ENCODE peak calls at places on chromosomes 3 and 15, in six cellular contexts. I is GM12878, K is HepG2, D is H1, N is GM12891, V is K562. F is an unnamed sample.

GRCh38 chr3:64300790-64301423 is 75.6 kb upstream of the PRICKLE2 start:
- DNase-seq in I (no peak), K (no peak), D (no peak), N (no peak), V (no peak), F (no peak)

GRCh38 chr15:70974004-70974832 is 81.6 kb downstream of the LRRC49 start:
- DNase-seq in I (no peak), K (peak), D (peak), N (no peak), V (peak), F (no peak)

GRCh38 chr3:115227461-115227860 is 80.4 kb upstream of the ZBTB20 start:
- DNase-seq in I (no peak), K (no peak), D (no peak), N (no peak), V (no peak), F (no peak)

GRCh38 chr3:196159952-196160804 is 51.0 kb downstream of the ZDHHC19 start:
- DNase-seq in I (peak), K (no peak), D (peak), N (peak), V (peak), F (peak)

GRCh38 chr15:40040770-40041169 is 1.8 kb upstream of the SRP14 start:
- DNase-seq in I (no peak), K (peak), D (no peak), N (no peak), V (no peak), F (no peak)

GRCh38 chr15:99343836-99344551 is 92.7 kb downstream of the LRRC28 start:
- DNase-seq in I (no peak), K (no peak), D (peak), N (no peak), V (no peak), F (no peak)

GRCh38 chr15:77173487-77173886 is 102.6 kb upstream of the TSPAN3 start:
- DNase-seq in I (no peak), K (peak), D (no peak), N (no peak), V (no peak), F (no peak)

GRCh38 chr3:134752761-134753461 is 42.1 kb upstream of the EPHB1 start:
- DNase-seq in I (no peak), K (no peak), D (no peak), N (no peak), V (no peak), F (no peak)

GRCh38 chr15:32908135-32908801 is 190.5 kb downstream of the GREM1 start:
- DNase-seq in I (peak), K (no peak), D (no peak), N (peak), V (no peak), F (peak)

GRCh38 chr3:8705575-8705974 is 28.0 kb upstream of the CAV3 start:
- DNase-seq in I (no peak), K (no peak), D (no peak), N (no peak), V (no peak), F (no peak)

GRCh38 chr3:45118615-45119062 is 27.5 kb downstream of the CDCP1 start:
- DNase-seq in I (no peak), K (no peak), D (no peak), N (no peak), V (no peak), F (no peak)

GRCh38 chr15:89332446-89332845 is 2.2 kb downstream of the POLG start:
- DNase-seq in I (no peak), K (peak), D (no peak), N (no peak), V (peak), F (no peak)

GRCh38 chr3:44330444-44330843 is 8.1 kb upstream of the TCAIM start:
- DNase-seq in I (no peak), K (no peak), D (no peak), N (no peak), V (peak), F (no peak)

GRCh38 chr15:64209680-64210334 is 47.0 kb upstream of the PPIB start:
- DNase-seq in I (peak), K (peak), D (no peak), N (no peak), V (peak), F (no peak)

GRCh38 chr3:102400766-102401165 is 34.0 kb upstream of the ZPLD1 start:
- DNase-seq in I (no peak), K (no peak), D (no peak), N (no peak), V (no peak), F (no peak)

GRCh38 chr15:101440846-101441590 is 48.5 kb downstream of the PCSK6 start:
- DNase-seq in I (no peak), K (no peak), D (peak), N (no peak), V (no peak), F (no peak)

GRCh38 chr15:76932090-76932966 is 779 bp downstream of the RCN2 start:
- DNase-seq in I (no peak), K (no peak), D (no peak), N (no peak), V (peak), F (no peak)

GRCh38 chr15:89383635-89384604 is 49.3 kb upstream of the POLG start:
- DNase-seq in I (no peak), K (no peak), D (no peak), N (no peak), V (peak), F (no peak)

GRCh38 chr3:122233109-122233952 is 49.9 kb downstream of the CASR start:
- DNase-seq in I (peak), K (no peak), D (no peak), N (no peak), V (no peak), F (peak)

GRCh38 chr3:56702487-56703315 is 19.6 kb upstream of the TASOR start:
- DNase-seq in I (no peak), K (peak), D (no peak), N (no peak), V (peak), F (no peak)

GRCh38 chr15:61974759-61975158 is 85.5 kb downstream of the VPS13C start:
- DNase-seq in I (no peak), K (no peak), D (no peak), N (no peak), V (no peak), F (no peak)

GRCh38 chr3:40083066-40083465 is 226.4 kb upstream of the EIF1B start:
- DNase-seq in I (no peak), K (no peak), D (no peak), N (no peak), V (no peak), F (no peak)

GRCh38 chr15:48421362-48421761 is 90.1 kb downstream of the DUT start:
- DNase-seq in I (no peak), K (no peak), D (no peak), N (no peak), V (no peak), F (no peak)

GRCh38 chr3:3020209-3020608 is 90.0 kb downstream of the IL5RA start:
- DNase-seq in I (no peak), K (no peak), D (no peak), N (no peak), V (no peak), F (no peak)

GRCh38 chr3:184227481-184227935 is 1.9 kb upstream of the VWA5B2 start:
- DNase-seq in I (no peak), K (peak), D (peak), N (peak), V (peak), F (peak)

GRCh38 chr3:72346526-72346926 is 501.7 kb downstream of the SHQ1 start:
- DNase-seq in I (no peak), K (no peak), D (no peak), N (no peak), V (no peak), F (no peak)

GRCh38 chr15:39874890-39875549 is 45.0 kb downstream of the GPR176 start:
- DNase-seq in I (no peak), K (peak), D (no peak), N (no peak), V (peak), F (no peak)

GRCh38 chr3:27715863-27716262 is 6.3 kb downstream of the EOMES start:
- DNase-seq in I (no peak), K (no peak), D (no peak), N (no peak), V (no peak), F (no peak)

GRCh38 chr15:32657941-32658340 is 16.4 kb downstream of the SCG5 start:
- DNase-seq in I (no peak), K (no peak), D (peak), N (no peak), V (peak), F (no peak)

GRCh38 chr3:157166559-157166958 is 6.6 kb upstream of the CCNL1 start:
- DNase-seq in I (no peak), K (no peak), D (no peak), N (no peak), V (no peak), F (no peak)
- TF ChIP-seq POLR2AphosphoS5 in I (no peak), K (no peak), D (no peak), N (no peak), V (no peak), F (no peak)

DNA sequence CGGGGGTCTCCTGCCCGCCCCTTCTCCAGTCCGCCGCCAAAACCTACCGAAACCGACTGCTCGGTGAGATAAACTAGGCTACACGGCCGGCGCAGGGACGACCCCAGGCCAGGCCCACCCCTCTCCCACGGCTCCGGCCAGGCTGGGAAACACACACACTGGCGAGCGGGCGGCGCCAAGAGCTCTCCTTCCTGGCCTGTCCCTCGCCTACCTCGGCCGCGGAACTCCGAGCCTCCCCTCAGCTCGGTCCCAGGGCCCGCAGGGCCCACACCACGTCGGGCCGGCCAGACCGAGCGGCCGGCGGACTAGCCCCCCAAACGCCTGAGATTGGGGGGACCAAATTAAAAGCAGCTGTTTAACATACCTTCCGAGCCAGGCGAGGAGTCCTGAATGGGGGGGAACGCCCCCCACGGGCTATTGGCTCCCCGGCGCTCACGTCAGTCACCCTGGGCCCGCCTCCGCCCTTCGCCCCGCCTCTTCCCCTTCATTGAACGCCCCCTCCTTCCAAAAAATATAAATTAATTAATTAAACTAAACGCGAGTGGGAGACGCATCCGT is 4.0 kb upstream of the SIN3A start:
- DNase-seq in I (peak), K (peak), D (peak), N (peak), V (peak), F (peak)
- TF ChIP-seq POLR2A in I (no peak), K (no peak), D (no peak), N (no peak), V (peak), F (no peak)

GRCh38 chr3:61005591-61005990 is 245.7 kb downstream of the FHIT start:
- DNase-seq in I (no peak), K (no peak), D (no peak), N (no peak), V (no peak), F (no peak)

GRCh38 chr3:61008168-61008737 is 243.0 kb downstream of the FHIT start:
- DNase-seq in I (no peak), K (no peak), D (no peak), N (no peak), V (no peak), F (no peak)

DNA sequence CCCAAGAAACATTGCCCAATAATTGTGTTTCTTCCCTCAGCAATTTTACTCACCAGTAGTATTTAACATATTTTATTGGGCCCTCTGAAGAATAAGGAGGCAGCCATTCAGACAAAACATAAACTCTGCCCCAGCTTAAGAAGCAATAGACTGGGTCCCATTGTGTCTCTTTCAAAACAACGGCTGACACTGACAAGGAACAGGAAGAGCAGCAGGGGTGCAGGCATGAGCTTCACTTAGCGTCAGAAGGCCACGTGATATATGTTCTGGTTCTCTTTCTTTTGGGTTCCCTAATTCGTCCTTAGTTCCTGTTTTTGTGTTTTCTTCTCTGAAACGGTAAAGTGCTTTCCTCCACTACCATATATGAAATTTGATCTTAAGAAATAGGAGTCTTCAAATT is 242.2 kb downstream of the FHIT start:
- DNase-seq in I (no peak), K (no peak), D (no peak), N (no peak), V (no peak), F (no peak)
- TF ChIP-seq TAF1 in I (no peak), K (no peak), D (no peak), N (no peak), V (no peak), F (no peak)

GRCh38 chr3:129606522-129607390 is at the start of gene PLXND1:
- DNase-seq in I (no peak), K (no peak), D (peak), N (peak), V (peak), F (peak)
- TF ChIP-seq POLR2AphosphoS5 in I (no peak), K (peak), D (no peak), N (no peak), V (no peak), F (no peak)

GRCh38 chr3:16061491-16061890 is 113.0 kb upstream of the GALNT15 start:
- DNase-seq in I (no peak), K (no peak), D (no peak), N (no peak), V (no peak), F (no peak)

GRCh38 chr3:16059700-16060357 is 114.7 kb upstream of the GALNT15 start:
- DNase-seq in I (no peak), K (no peak), D (no peak), N (no peak), V (no peak), F (no peak)

GRCh38 chr3:16059081-16059537 is 115.4 kb upstream of the GALNT15 start:
- DNase-seq in I (no peak), K (no peak), D (no peak), N (no peak), V (no peak), F (no peak)

GRCh38 chr3:16060358-16060852 is 114.1 kb upstream of the GALNT15 start:
- DNase-seq in I (no peak), K (peak), D (no peak), N (no peak), V (peak), F (no peak)

DNA sequence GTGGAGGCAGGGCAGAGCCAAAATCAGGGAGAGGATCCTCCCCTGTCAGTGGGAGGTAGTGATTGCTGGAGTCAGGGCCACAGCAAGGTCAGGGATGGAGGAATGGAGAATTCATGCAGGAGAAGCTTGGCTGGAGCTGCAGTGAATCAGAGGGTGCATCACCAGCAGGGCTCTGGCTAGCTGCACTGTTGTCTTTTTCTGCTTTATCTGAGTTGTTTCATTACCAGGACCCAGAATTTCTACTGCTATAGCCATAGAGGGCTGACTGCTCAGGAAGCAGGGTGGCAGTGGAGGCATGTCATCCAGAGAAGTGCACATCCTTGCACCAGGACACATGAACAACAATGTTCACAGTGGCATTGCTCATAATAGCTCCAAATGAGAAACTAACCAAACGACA is 113.5 kb upstream of the GALNT15 start:
- DNase-seq in I (no peak), K (no peak), D (no peak), N (no peak), V (no peak), F (no peak)
- TF ChIP-seq POLR2A in I (no peak), K (no peak), D (no peak), N (no peak), V (no peak), F (no peak)

F was measured in GM12892.